ENCODE peak calls at places on chromosomes 1 and 21, in nine cellular contexts. H is uterus, O is heart right ventricle, B is IMR-90, N is epithelial cell of esophagus, W is BE2C, Z is HFF-Myc, M is lung, A is pancreas. P is an unnamed sample.

GRCh38 chr1:40899230-40899870 is 37.2 kb upstream of the CITED4 start:
- DNase-seq in W (no peak), Z (no peak), M (peak), N (peak), B (no peak), A (peak), O (no peak), H (no peak), P (no peak)

GRCh38 chr1:170707959-170708666 is 44.2 kb downstream of the PRRX1 start:
- DNase-seq in H (peak), O (no peak), Z (peak), B (peak), W (no peak), N (peak), M (no peak), A (no peak), P (peak)

GRCh38 chr1:163069655-163070277 is 605 bp downstream of the RGS4 start:
- DNase-seq in Z (no peak), N (no peak), O (no peak), A (no peak), B (no peak), W (no peak), M (no peak), H (no peak), P (peak)

GRCh38 chr1:175742790-175743459 is 470 bp downstream of the TNR start:
- DNase-seq in B (peak), H (no peak), M (no peak), N (peak), A (peak), Z (peak), O (no peak), W (no peak), P (peak)

GRCh38 chr1:169892819-169893644 is 664 bp downstream of the SCYL3 start:
- DNase-seq in W (no peak), O (no peak), N (peak), B (peak), A (no peak), Z (no peak), M (peak), H (peak), P (peak)

GRCh38 chr1:243977104-243977503 is 74.0 kb upstream of the ZBTB18 start:
- DNase-seq in N (no peak), M (peak), O (no peak), H (no peak), A (no peak), Z (no peak), B (no peak), W (no peak), P (peak)

GRCh38 chr1:37997256-37998088 is 7.7 kb upstream of the SF3A3 start:
- DNase-seq in M (no peak), B (no peak), A (no peak), W (no peak), H (no peak), O (no peak), Z (no peak), N (no peak), P (no peak)

GRCh38 chr1:6930901-6931300 is 145.6 kb downstream of the CAMTA1 start:
- DNase-seq in M (no peak), O (no peak), Z (no peak), N (no peak), W (no peak), H (no peak), B (no peak), A (no peak), P (no peak)

GRCh38 chr21:32516729-32517649 is 68.3 kb downstream of the TCP10L start:
- DNase-seq in W (no peak), Z (peak), N (peak), M (no peak), O (no peak), H (peak), A (no peak), B (peak), P (peak)

GRCh38 chr1:55869050-55869449 is 653.9 kb upstream of the USP24 start:
- DNase-seq in M (peak), O (peak), H (no peak), A (peak), Z (no peak), B (no peak), N (no peak), W (no peak), P (no peak)

GRCh38 chr1:38775175-38775845 is 84.3 kb downstream of the RRAGC start:
- DNase-seq in N (no peak), H (no peak), Z (no peak), O (no peak), W (no peak), M (no peak), A (no peak), B (no peak), P (no peak)

GRCh38 chr1:80392529-80392928 is 1386.0 kb upstream of the ADGRL4 start:
- DNase-seq in M (no peak), B (no peak), O (no peak), Z (no peak), A (no peak), H (no peak), W (no peak), N (peak), P (peak)

GRCh38 chr1:240562111-240562590 is 49.8 kb downstream of the GREM2 start:
- DNase-seq in W (no peak), O (no peak), Z (no peak), N (no peak), B (peak), A (no peak), H (no peak), M (no peak), P (peak)

GRCh38 chr1:243526180-243526579 is 270.3 kb downstream of the SDCCAG8 start:
- DNase-seq in M (no peak), O (no peak), W (no peak), B (no peak), A (no peak), Z (no peak), N (no peak), H (no peak), P (no peak)

GRCh38 chr1:193705473-193706074 is 519.2 kb upstream of the B3GALT2 start:
- DNase-seq in W (peak), M (no peak), B (no peak), N (peak), A (no peak), H (no peak), O (no peak), Z (no peak), P (no peak)

GRCh38 chr1:37108596-37109188 is 74.4 kb upstream of the GRIK3 start:
- DNase-seq in Z (no peak), H (no peak), W (no peak), N (no peak), B (no peak), M (no peak), A (no peak), O (no peak), P (no peak)

GRCh38 chr1:57492846-57493245 is 69.0 kb upstream of the DAB1 start:
- DNase-seq in Z (no peak), M (no peak), B (no peak), A (no peak), W (no peak), N (no peak), H (no peak), O (no peak), P (no peak)

GRCh38 chr1:227192163-227192562 is 126.1 kb downstream of the CDC42BPA start:
- DNase-seq in W (no peak), A (peak), Z (peak), H (peak), B (peak), M (peak), O (peak), N (peak), P (peak)

GRCh38 chr1:244945109-244945671 is 80.8 kb upstream of the HNRNPU start:
- DNase-seq in H (no peak), M (no peak), N (no peak), O (no peak), B (no peak), A (no peak), W (no peak), Z (no peak), P (no peak)

GRCh38 chr1:48853006-48853405 is 76.3 kb upstream of the BEND5 start:
- DNase-seq in W (no peak), N (peak), Z (peak), H (no peak), M (no peak), A (no peak), O (no peak), B (peak), P (peak)

GRCh38 chr1:33228935-33229487 is 27.3 kb upstream of the ZNF362 start:
- DNase-seq in B (peak), M (no peak), W (no peak), Z (peak), A (no peak), O (no peak), H (peak), N (peak), P (peak)

GRCh38 chr1:67662884-67663283 is 22.1 kb upstream of the GADD45A start:
- DNase-seq in W (no peak), H (no peak), A (no peak), O (no peak), M (no peak), N (no peak), B (no peak), Z (no peak), P (no peak)

GRCh38 chr1:217896490-217896889 is 265.3 kb downstream of the SPATA17 start:
- DNase-seq in M (no peak), A (no peak), N (no peak), O (no peak), B (no peak), Z (no peak), W (no peak), H (no peak), P (no peak)

GRCh38 chr21:34807146-34807880 is 138.5 kb downstream of the CLIC6 start:
- DNase-seq in O (no peak), M (no peak), A (no peak), H (no peak), Z (peak), W (no peak), N (peak), B (peak), P (peak)

GRCh38 chr1:228284521-228284920 is 76.7 kb downstream of the OBSCN start:
- DNase-seq in A (no peak), M (no peak), O (no peak), H (no peak), B (no peak), Z (no peak), N (no peak), W (no peak), P (no peak)

GRCh38 chr1:52056937-52057231 is 789 bp downstream of the BTF3L4 start:
- DNase-seq in A (no peak), W (no peak), O (no peak), Z (no peak), H (no peak), N (no peak), B (no peak), M (no peak), P (peak)

GRCh38 chr1:23868848-23869450 is 859 bp upstream of the FUCA1 start:
- DNase-seq in M (no peak), W (no peak), A (no peak), Z (no peak), N (no peak), H (no peak), B (no peak), O (no peak), P (no peak)

GRCh38 chr1:60068393-60069045 is 5.1 kb downstream of the C1orf87 start:
- DNase-seq in N (peak), Z (peak), W (no peak), A (no peak), H (no peak), O (no peak), M (no peak), B (no peak), P (peak)

GRCh38 chr21:27129694-27130093 is 162.8 kb upstream of the ADAMTS5 start:
- DNase-seq in Z (no peak), A (no peak), H (no peak), O (no peak), W (no peak), B (no peak), N (no peak), M (no peak), P (no peak)

GRCh38 chr1:180950321-180950720 is 37.6 kb downstream of the KIAA1614 start:
- DNase-seq in B (no peak), N (no peak), Z (no peak), W (no peak), H (no peak), M (no peak), A (no peak), O (no peak), P (no peak)

GRCh38 chr21:29077651-29078090 is 4.2 kb upstream of the CCT8 start:
- DNase-seq in B (peak), H (no peak), A (peak), Z (no peak), O (no peak), M (no peak), N (peak), W (no peak), P (peak)

GRCh38 chr1:221294244-221294643 is 415.0 kb downstream of the HLX start:
- DNase-seq in N (peak), Z (no peak), H (no peak), M (no peak), W (no peak), A (no peak), B (peak), O (no peak), P (peak)

GRCh38 chr1:40313329-40313957 is 3.6 kb downstream of the COL9A2 start:
- DNase-seq in Z (no peak), B (no peak), N (no peak), M (no peak), A (no peak), O (no peak), W (no peak), H (no peak), P (peak)

GRCh38 chr1:94925561-94926364 is 1.1 kb downstream of the CNN3 start:
- DNase-seq in B (peak), H (peak), O (peak), A (peak), M (peak), W (peak), Z (peak), N (peak), P (peak)

GRCh38 chr1:9164919-9165318 is 36.0 kb upstream of the GPR157 start:
- DNase-seq in N (no peak), O (no peak), B (no peak), Z (no peak), A (no peak), H (no peak), M (no peak), W (no peak), P (no peak)

GRCh38 chr1:95793893-95794292 is 559.9 kb downstream of the RWDD3 start:
- DNase-seq in B (no peak), H (no peak), W (peak), Z (no peak), N (peak), A (no peak), M (no peak), O (no peak), P (peak)

GRCh38 chr1:36420836-36421317 is 23.2 kb upstream of the LSM10 start:
- DNase-seq in O (peak), Z (peak), W (peak), B (peak), A (peak), N (peak), H (peak), M (peak), P (peak)

GRCh38 chr1:183632087-183632486 is 3.5 kb downstream of the ARPC5 start:
- DNase-seq in H (no peak), O (no peak), W (no peak), M (no peak), A (no peak), Z (no peak), B (peak), N (peak), P (peak)
- H3K4me3 ChIP-seq in H (peak), O (peak), W (no peak), M (no peak), A (peak), Z (peak), B (peak), N (no peak), P (peak)

DNA sequence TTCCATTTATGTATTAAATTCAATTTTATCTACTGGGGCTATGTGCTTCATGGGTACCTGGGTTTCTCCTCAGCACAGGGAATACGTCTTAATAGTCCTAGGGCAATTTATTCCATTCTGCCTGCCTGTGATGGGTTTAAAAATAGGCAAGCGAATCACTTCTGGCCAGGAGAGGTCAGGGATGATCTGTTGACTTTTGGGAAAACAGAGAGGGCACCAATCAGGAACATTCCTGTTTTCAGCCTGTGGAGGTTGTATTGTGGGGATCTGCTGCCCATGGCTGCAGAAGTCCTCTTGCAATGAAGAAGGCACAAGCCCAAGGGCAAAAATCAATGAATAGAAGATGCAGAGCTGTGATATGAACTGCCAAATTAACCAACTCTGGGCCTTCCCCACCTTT is 303.1 kb downstream of the CTH start:
- DNase-seq in N (no peak), M (no peak), B (no peak), H (no peak), A (no peak), Z (no peak), O (no peak), W (no peak), P (no peak)
- TF ChIP-seq CTCF in N (no peak), M (no peak), B (no peak), H (no peak), A (no peak), Z (no peak), O (no peak), W (no peak), P (no peak)

GRCh38 chr1:164583835-164584539 is 25.0 kb downstream of the PBX1 start:
- DNase-seq in A (no peak), B (no peak), Z (no peak), M (no peak), H (no peak), W (no peak), N (peak), O (no peak), P (no peak)
- H3K4me3 ChIP-seq in A (no peak), B (no peak), Z (no peak), M (no peak), H (no peak), W (no peak), N (no peak), O (no peak), P (no peak)

GRCh38 chr1:118132000-118132399 is 53.0 kb downstream of the SPAG17 start:
- DNase-seq in B (no peak), A (no peak), M (no peak), O (no peak), H (no peak), W (no peak), Z (no peak), N (no peak), P (no peak)
- TF ChIP-seq CTCF in B (no peak), A (no peak), M (no peak), O (no peak), H (no peak), W (no peak), Z (no peak), N (no peak), P (no peak)

GRCh38 chr1:15153842-15154479 is 414 bp downstream of the TMEM51 start:
- DNase-seq in O (peak), W (peak), M (peak), A (peak), N (peak), B (peak), H (peak), Z (no peak), P (peak)
- H3K4me3 ChIP-seq in O (peak), W (peak), M (peak), A (peak), N (peak), B (peak), H (peak), Z (peak), P (peak)

GRCh38 chr1:76142771-76143540 is 68.4 kb downstream of the ST6GALNAC3 start:
- DNase-seq in Z (no peak), N (peak), W (no peak), A (peak), B (no peak), M (no peak), H (no peak), O (no peak), P (no peak)

GRCh38 chr1:76137746-76138145 is 63.2 kb downstream of the ST6GALNAC3 start:
- DNase-seq in Z (no peak), W (no peak), B (no peak), O (no peak), A (no peak), M (no peak), H (no peak), N (no peak), P (no peak)

GRCh38 chr1:76141898-76142297 is 67.4 kb downstream of the ST6GALNAC3 start:
- DNase-seq in W (no peak), H (no peak), Z (no peak), A (no peak), O (no peak), B (no peak), N (no peak), M (no peak), P (no peak)

GRCh38 chr1:76138217-76138616 is 63.7 kb downstream of the ST6GALNAC3 start:
- DNase-seq in O (no peak), N (no peak), B (no peak), A (no peak), M (no peak), Z (no peak), H (peak), W (no peak), P (no peak)

DNA sequence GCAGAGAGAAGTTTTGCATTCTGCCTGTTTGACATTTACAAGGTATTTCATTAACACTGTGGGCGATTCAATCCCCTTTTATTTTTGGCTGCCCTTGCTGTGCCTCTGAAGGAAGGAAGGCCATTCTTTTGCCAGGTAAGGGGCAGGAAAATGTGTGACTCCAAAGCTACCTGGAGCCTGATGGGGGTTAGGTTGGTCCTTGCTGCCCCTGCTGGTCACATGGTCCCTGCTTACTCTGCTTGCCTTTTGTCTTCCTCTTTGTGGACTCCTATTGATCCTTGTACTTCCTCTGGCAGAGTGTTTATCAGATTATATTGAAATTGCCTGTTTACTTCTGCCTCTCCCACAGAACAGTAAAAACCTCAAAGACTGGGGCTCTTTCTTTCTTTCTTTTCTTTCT is 65.7 kb downstream of the ST6GALNAC3 start:
- DNase-seq in O (no peak), H (no peak), M (no peak), A (no peak), W (no peak), Z (no peak), N (no peak), B (no peak), P (no peak)
- TF ChIP-seq CTCF in O (no peak), H (no peak), M (no peak), A (no peak), W (no peak), Z (peak), N (no peak), B (no peak), P (peak)

P was measured in choroid plexus epithelial cell.